ENCODE peak calls at places on chromosomes 3 and 15, in ten cellular contexts. One of them, this sample, is unnamed.

GRCh38 chr15:39181901-39182300 is 399.0 kb upstream of the THBS1 start:
- DNase-seq in occipital lobe: no peak
- DNase-seq in activated CD4-positive, alpha-beta T cell treated with anti-CD3 and anti-CD28 coated beads, Interleukin-2, amount 50 U/mL, for 4 hours: no peak
- DNase-seq in cardiac fibroblast: no peak
- DNase-seq in Right ventricle myocardium inferior: no peak
- DNase-seq in globus pallidus: no peak
- DNase-seq in IMR-90: peak; percentile 55
- DNase-seq in stomach: no peak
- DNase-seq in hippocampal formation: no peak
- DNase-seq in amniotic stem cell: peak; percentile 37
- DNase-seq in this sample: peak; percentile 89

GRCh38 chr3:146164071-146164470 is 3.1 kb upstream of the PLOD2 start:
- DNase-seq in globus pallidus: no peak
- DNase-seq in cardiac fibroblast: no peak
- DNase-seq in amniotic stem cell: no peak
- DNase-seq in stomach: no peak
- DNase-seq in occipital lobe: no peak
- DNase-seq in IMR-90: no peak
- DNase-seq in Right ventricle myocardium inferior: no peak
- DNase-seq in activated CD4-positive, alpha-beta T cell treated with anti-CD3 and anti-CD28 coated beads, Interleukin-2, amount 50 U/mL, for 4 hours: no peak
- DNase-seq in hippocampal formation: no peak
- DNase-seq in this sample: no peak

GRCh38 chr3:51712511-51712931 is 5.7 kb downstream of the GRM2 start:
- DNase-seq in cardiac fibroblast: no peak
- DNase-seq in hippocampal formation: no peak
- DNase-seq in activated CD4-positive, alpha-beta T cell treated with anti-CD3 and anti-CD28 coated beads, Interleukin-2, amount 50 U/mL, for 4 hours: no peak
- DNase-seq in occipital lobe: no peak
- DNase-seq in amniotic stem cell: no peak
- DNase-seq in IMR-90: no peak
- DNase-seq in Right ventricle myocardium inferior: no peak
- DNase-seq in globus pallidus: no peak
- DNase-seq in stomach: peak; percentile 22
- DNase-seq in this sample: no peak

GRCh38 chr3:12303998-12304397 is 15.1 kb downstream of the PPARG start:
- DNase-seq in occipital lobe: no peak
- DNase-seq in stomach: no peak
- DNase-seq in amniotic stem cell: no peak
- DNase-seq in activated CD4-positive, alpha-beta T cell treated with anti-CD3 and anti-CD28 coated beads, Interleukin-2, amount 50 U/mL, for 4 hours: no peak
- DNase-seq in cardiac fibroblast: no peak
- DNase-seq in globus pallidus: no peak
- DNase-seq in Right ventricle myocardium inferior: no peak
- DNase-seq in IMR-90: no peak
- DNase-seq in hippocampal formation: no peak
- DNase-seq in this sample: no peak

GRCh38 chr15:80556694-80557367 is 138.3 kb upstream of the ABHD17C start:
- DNase-seq in cardiac fibroblast: peak; percentile 36
- DNase-seq in globus pallidus: no peak
- DNase-seq in amniotic stem cell: no peak
- DNase-seq in IMR-90: peak; percentile 18
- DNase-seq in stomach: no peak
- DNase-seq in Right ventricle myocardium inferior: no peak
- DNase-seq in activated CD4-positive, alpha-beta T cell treated with anti-CD3 and anti-CD28 coated beads, Interleukin-2, amount 50 U/mL, for 4 hours: no peak
- DNase-seq in occipital lobe: no peak
- DNase-seq in hippocampal formation: no peak
- DNase-seq in this sample: no peak

GRCh38 chr15:39275066-39275465 is 305.8 kb upstream of the THBS1 start:
- DNase-seq in hippocampal formation: no peak
- DNase-seq in activated CD4-positive, alpha-beta T cell treated with anti-CD3 and anti-CD28 coated beads, Interleukin-2, amount 50 U/mL, for 4 hours: no peak
- DNase-seq in cardiac fibroblast: no peak
- DNase-seq in globus pallidus: no peak
- DNase-seq in amniotic stem cell: no peak
- DNase-seq in IMR-90: no peak
- DNase-seq in stomach: no peak
- DNase-seq in occipital lobe: no peak
- DNase-seq in Right ventricle myocardium inferior: no peak
- DNase-seq in this sample: no peak

GRCh38 chr3:126536126-126536525 is 12.2 kb downstream of the CHST13 start:
- DNase-seq in cardiac fibroblast: no peak
- DNase-seq in IMR-90: no peak
- DNase-seq in activated CD4-positive, alpha-beta T cell treated with anti-CD3 and anti-CD28 coated beads, Interleukin-2, amount 50 U/mL, for 4 hours: no peak
- DNase-seq in stomach: no peak
- DNase-seq in hippocampal formation: no peak
- DNase-seq in amniotic stem cell: no peak
- DNase-seq in globus pallidus: no peak
- DNase-seq in Right ventricle myocardium inferior: no peak
- DNase-seq in occipital lobe: no peak
- DNase-seq in this sample: no peak

GRCh38 chr3:185264849-185265553 is 11.2 kb upstream of the EHHADH start:
- DNase-seq in activated CD4-positive, alpha-beta T cell treated with anti-CD3 and anti-CD28 coated beads, Interleukin-2, amount 50 U/mL, for 4 hours: no peak
- DNase-seq in hippocampal formation: no peak
- DNase-seq in IMR-90: no peak
- DNase-seq in stomach: no peak
- DNase-seq in amniotic stem cell: no peak
- DNase-seq in occipital lobe: no peak
- DNase-seq in cardiac fibroblast: no peak
- DNase-seq in Right ventricle myocardium inferior: no peak
- DNase-seq in globus pallidus: no peak
- DNase-seq in this sample: no peak

GRCh38 chr3:15099364-15100098 is 583 bp upstream of the RBSN start:
- DNase-seq in Right ventricle myocardium inferior: no peak
- DNase-seq in stomach: no peak
- DNase-seq in cardiac fibroblast: no peak
- DNase-seq in activated CD4-positive, alpha-beta T cell treated with anti-CD3 and anti-CD28 coated beads, Interleukin-2, amount 50 U/mL, for 4 hours: peak; percentile 7
- DNase-seq in occipital lobe: peak; percentile 12
- DNase-seq in globus pallidus: no peak
- DNase-seq in hippocampal formation: no peak
- DNase-seq in IMR-90: no peak
- DNase-seq in amniotic stem cell: no peak
- DNase-seq in this sample: no peak

GRCh38 chr3:108472011-108472591 is 38.3 kb downstream of the MYH15 start:
- DNase-seq in globus pallidus: no peak
- DNase-seq in IMR-90: peak; percentile 95
- DNase-seq in hippocampal formation: no peak
- DNase-seq in amniotic stem cell: peak; percentile 72
- DNase-seq in stomach: no peak
- DNase-seq in occipital lobe: peak; percentile 18
- DNase-seq in activated CD4-positive, alpha-beta T cell treated with anti-CD3 and anti-CD28 coated beads, Interleukin-2, amount 50 U/mL, for 4 hours: no peak
- DNase-seq in cardiac fibroblast: peak; percentile 64
- DNase-seq in Right ventricle myocardium inferior: no peak
- DNase-seq in this sample: peak; percentile 54

GRCh38 chr3:158453865-158454264 is 117.1 kb upstream of the MLF1 start:
- DNase-seq in IMR-90: no peak
- DNase-seq in occipital lobe: no peak
- DNase-seq in amniotic stem cell: no peak
- DNase-seq in globus pallidus: no peak
- DNase-seq in activated CD4-positive, alpha-beta T cell treated with anti-CD3 and anti-CD28 coated beads, Interleukin-2, amount 50 U/mL, for 4 hours: no peak
- DNase-seq in stomach: no peak
- DNase-seq in cardiac fibroblast: no peak
- DNase-seq in Right ventricle myocardium inferior: no peak
- DNase-seq in hippocampal formation: no peak
- DNase-seq in this sample: no peak

GRCh38 chr3:47009225-47010049 is 30.0 kb downstream of the NBEAL2 start:
- DNase-seq in occipital lobe: peak; percentile 92
- DNase-seq in hippocampal formation: peak; percentile 84
- DNase-seq in activated CD4-positive, alpha-beta T cell treated with anti-CD3 and anti-CD28 coated beads, Interleukin-2, amount 50 U/mL, for 4 hours: peak; percentile 29
- DNase-seq in Right ventricle myocardium inferior: peak; percentile 92
- DNase-seq in globus pallidus: peak; percentile 90
- DNase-seq in IMR-90: peak; percentile 89
- DNase-seq in stomach: peak; percentile 77
- DNase-seq in amniotic stem cell: peak; percentile 79
- DNase-seq in cardiac fibroblast: peak; percentile 97
- DNase-seq in this sample: peak; percentile 81

GRCh38 chr3:196599734-196600128 is 31.3 kb downstream of the FBXO45 start:
- DNase-seq in activated CD4-positive, alpha-beta T cell treated with anti-CD3 and anti-CD28 coated beads, Interleukin-2, amount 50 U/mL, for 4 hours: no peak
- DNase-seq in amniotic stem cell: no peak
- DNase-seq in Right ventricle myocardium inferior: no peak
- DNase-seq in occipital lobe: no peak
- DNase-seq in IMR-90: peak; percentile 12
- DNase-seq in stomach: no peak
- DNase-seq in hippocampal formation: no peak
- DNase-seq in globus pallidus: no peak
- DNase-seq in cardiac fibroblast: no peak
- DNase-seq in this sample: no peak

GRCh38 chr15:42494998-42495360 is 455 bp upstream of the SNAP23 start:
- DNase-seq in activated CD4-positive, alpha-beta T cell treated with anti-CD3 and anti-CD28 coated beads, Interleukin-2, amount 50 U/mL, for 4 hours: no peak
- DNase-seq in amniotic stem cell: peak; percentile 46
- DNase-seq in globus pallidus: peak; percentile 84
- DNase-seq in Right ventricle myocardium inferior: no peak
- DNase-seq in cardiac fibroblast: peak; percentile 84
- DNase-seq in hippocampal formation: peak; percentile 67
- DNase-seq in occipital lobe: peak; percentile 52
- DNase-seq in stomach: peak; percentile 47
- DNase-seq in IMR-90: peak; percentile 77
- DNase-seq in this sample: no peak

GRCh38 chr3:67723863-67724262 is 69.5 kb upstream of the SUCLG2 start:
- DNase-seq in occipital lobe: no peak
- DNase-seq in amniotic stem cell: no peak
- DNase-seq in stomach: no peak
- DNase-seq in IMR-90: no peak
- DNase-seq in activated CD4-positive, alpha-beta T cell treated with anti-CD3 and anti-CD28 coated beads, Interleukin-2, amount 50 U/mL, for 4 hours: no peak
- DNase-seq in globus pallidus: no peak
- DNase-seq in cardiac fibroblast: no peak
- DNase-seq in hippocampal formation: no peak
- DNase-seq in Right ventricle myocardium inferior: no peak
- DNase-seq in this sample: no peak

GRCh38 chr3:197135212-197135611 is 105.6 kb upstream of the MELTF start:
- DNase-seq in occipital lobe: no peak
- DNase-seq in globus pallidus: no peak
- DNase-seq in IMR-90: no peak
- DNase-seq in amniotic stem cell: no peak
- DNase-seq in Right ventricle myocardium inferior: no peak
- DNase-seq in cardiac fibroblast: no peak
- DNase-seq in stomach: no peak
- DNase-seq in activated CD4-positive, alpha-beta T cell treated with anti-CD3 and anti-CD28 coated beads, Interleukin-2, amount 50 U/mL, for 4 hours: no peak
- DNase-seq in hippocampal formation: no peak
- DNase-seq in this sample: no peak

GRCh38 chr3:82100378-82100777 is 338.9 kb upstream of the GBE1 start:
- DNase-seq in globus pallidus: no peak
- DNase-seq in cardiac fibroblast: no peak
- DNase-seq in amniotic stem cell: no peak
- DNase-seq in occipital lobe: no peak
- DNase-seq in activated CD4-positive, alpha-beta T cell treated with anti-CD3 and anti-CD28 coated beads, Interleukin-2, amount 50 U/mL, for 4 hours: no peak
- DNase-seq in stomach: no peak
- DNase-seq in Right ventricle myocardium inferior: no peak
- DNase-seq in IMR-90: peak; percentile 2
- DNase-seq in hippocampal formation: no peak
- DNase-seq in this sample: no peak

GRCh38 chr15:52735231-52736089 is 54.7 kb downstream of the ONECUT1 start:
- DNase-seq in hippocampal formation: peak; percentile 24
- DNase-seq in IMR-90: peak; percentile 71
- DNase-seq in stomach: peak; percentile 63
- DNase-seq in cardiac fibroblast: peak; percentile 81
- DNase-seq in occipital lobe: peak; percentile 29
- DNase-seq in Right ventricle myocardium inferior: no peak
- DNase-seq in globus pallidus: peak; percentile 66
- DNase-seq in amniotic stem cell: peak; percentile 20
- DNase-seq in activated CD4-positive, alpha-beta T cell treated with anti-CD3 and anti-CD28 coated beads, Interleukin-2, amount 50 U/mL, for 4 hours: peak; percentile 55
- DNase-seq in this sample: peak; percentile 30

GRCh38 chr3:196670335-196670734 is 30.8 kb downstream of the NRROS start:
- DNase-seq in hippocampal formation: no peak
- DNase-seq in Right ventricle myocardium inferior: no peak
- DNase-seq in occipital lobe: no peak
- DNase-seq in stomach: no peak
- DNase-seq in activated CD4-positive, alpha-beta T cell treated with anti-CD3 and anti-CD28 coated beads, Interleukin-2, amount 50 U/mL, for 4 hours: no peak
- DNase-seq in amniotic stem cell: no peak
- DNase-seq in IMR-90: no peak
- DNase-seq in cardiac fibroblast: no peak
- DNase-seq in globus pallidus: no peak
- DNase-seq in this sample: no peak

This sample was measured in AG09319.